ENCODE peak calls at places on chromosomes 6 and 20, in four cellular contexts. U is H1, I is HepG2, X is GM12878. M is an unnamed sample.

GRCh38 chr6:6191476-6191875 is 129.0 kb downstream of the F13A1 start:
- DNase-seq in U (peak), I (peak), X (no peak), M (peak)

GRCh38 chr6:44064089-44064947 is 62.9 kb downstream of the MRPL14 start:
- DNase-seq in U (no peak), I (peak), X (no peak), M (no peak)

GRCh38 chr20:11807070-11807741 is 110.5 kb upstream of the BTBD3 start:
- DNase-seq in U (no peak), I (no peak), X (no peak), M (no peak)

GRCh38 chr20:35008411-35009342 is 53.0 kb downstream of the MYH7B start:
- DNase-seq in U (no peak), I (no peak), X (no peak), M (no peak)

GRCh38 chr6:5752282-5752681 is 254.4 kb downstream of the NRN1 start:
- DNase-seq in U (no peak), I (no peak), X (no peak), M (peak)

GRCh38 chr20:13898012-13898612 is 92.3 kb downstream of the SEL1L2 start:
- DNase-seq in U (no peak), I (peak), X (no peak), M (no peak)

GRCh38 chr6:147170269-147170668 is 33.9 kb upstream of the STXBP5 start:
- DNase-seq in U (no peak), I (no peak), X (no peak), M (no peak)

GRCh38 chr6:52261229-52261628 is 16.9 kb upstream of the IL17F start:
- DNase-seq in U (no peak), I (no peak), X (no peak), M (no peak)

GRCh38 chr6:117270121-117270959 is 5.0 kb downstream of the VGLL2 start:
- DNase-seq in U (peak), I (no peak), X (no peak), M (no peak)

GRCh38 chr20:598133-598881 is 11.8 kb downstream of the TCF15 start:
- DNase-seq in U (no peak), I (no peak), X (no peak), M (no peak)

GRCh38 chr6:830667-831327 is 137.9 kb upstream of the EXOC2 start:
- DNase-seq in U (no peak), I (no peak), X (no peak), M (no peak)

GRCh38 chr6:33692760-33693158 is 18.7 kb downstream of the UQCC2 start:
- DNase-seq in U (no peak), I (no peak), X (no peak), M (no peak)

GRCh38 chr6:42101186-42101657 is 41.2 kb downstream of the C6orf132 start:
- DNase-seq in U (no peak), I (peak), X (no peak), M (no peak)

GRCh38 chr20:48718914-48719578 is 108.8 kb downstream of the PREX1 start:
- DNase-seq in U (no peak), I (no peak), X (no peak), M (no peak)

GRCh38 chr20:45157977-45158376 is 16.7 kb upstream of the PI3 start:
- DNase-seq in U (no peak), I (no peak), X (no peak), M (no peak)

GRCh38 chr6:116847234-116847633 is 18.4 kb upstream of the GPRC6A start:
- DNase-seq in U (no peak), I (peak), X (no peak), M (no peak)

GRCh38 chr6:166738778-166739654 is 112.0 kb upstream of the RPS6KA2 start:
- DNase-seq in U (no peak), I (no peak), X (no peak), M (no peak)

GRCh38 chr6:148374040-148374439 is 31.4 kb downstream of the SASH1 start:
- DNase-seq in U (no peak), I (no peak), X (no peak), M (no peak)

GRCh38 chr6:101879782-101880181 is 486.3 kb downstream of the GRIK2 start:
- DNase-seq in U (no peak), I (no peak), X (no peak), M (no peak)

GRCh38 chr6:43490523-43490939 is 13.2 kb downstream of the TJAP1 start:
- DNase-seq in U (no peak), I (peak), X (no peak), M (no peak)

GRCh38 chr6:25465931-25466330 is 186.1 kb upstream of the SCGN start:
- DNase-seq in U (no peak), I (no peak), X (no peak), M (no peak)

GRCh38 chr6:55818482-55818881 is 56.9 kb downstream of the BMP5 start:
- DNase-seq in U (no peak), I (no peak), X (no peak), M (no peak)

GRCh38 chr6:158849899-158850806 is 31.0 kb upstream of the EZR start:
- DNase-seq in U (no peak), I (peak), X (no peak), M (no peak)

GRCh38 chr6:139371421-139372253 is 2.8 kb downstream of the CITED2 start:
- DNase-seq in U (no peak), I (no peak), X (no peak), M (no peak)

GRCh38 chr6:44804546-44804945 is 417.0 kb downstream of the CDC5L start:
- DNase-seq in U (no peak), I (peak), X (no peak), M (no peak)

GRCh38 chr6:38434051-38434450 is 205.7 kb downstream of the BTBD9 start:
- DNase-seq in U (no peak), I (no peak), X (no peak), M (no peak)

DNA sequence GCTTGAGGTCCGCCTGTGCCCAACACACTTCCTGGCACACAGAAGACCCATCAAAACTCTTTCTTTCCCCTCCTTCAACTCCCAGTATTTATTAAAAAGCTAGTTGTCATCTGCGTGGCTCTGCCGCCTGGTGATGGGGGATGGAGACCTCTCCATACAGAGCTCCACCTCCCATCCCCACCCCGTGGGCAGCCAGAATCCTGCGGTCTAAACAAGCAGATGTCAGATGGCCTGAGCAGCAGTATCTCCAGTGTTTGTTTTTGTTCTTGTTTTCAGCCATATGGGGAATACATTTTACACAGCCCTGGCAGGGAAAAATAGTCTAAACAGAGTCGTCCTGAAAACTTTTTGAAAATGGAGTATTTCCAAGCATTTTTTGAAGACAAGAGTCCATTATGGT is 91.3 kb downstream of the TCP11 start:
- DNase-seq in U (no peak), I (no peak), X (no peak), M (no peak)
- TF ChIP-seq YY1 in U (no peak), I (no peak), X (no peak), M (no peak)

GRCh38 chr6:87498048-87498447 is 25.3 kb downstream of the SLC35A1 start:
- DNase-seq in U (no peak), I (no peak), X (no peak), M (no peak)
- TF ChIP-seq SUZ12 in U (no peak), I (no peak), X (no peak), M (no peak)

DNA sequence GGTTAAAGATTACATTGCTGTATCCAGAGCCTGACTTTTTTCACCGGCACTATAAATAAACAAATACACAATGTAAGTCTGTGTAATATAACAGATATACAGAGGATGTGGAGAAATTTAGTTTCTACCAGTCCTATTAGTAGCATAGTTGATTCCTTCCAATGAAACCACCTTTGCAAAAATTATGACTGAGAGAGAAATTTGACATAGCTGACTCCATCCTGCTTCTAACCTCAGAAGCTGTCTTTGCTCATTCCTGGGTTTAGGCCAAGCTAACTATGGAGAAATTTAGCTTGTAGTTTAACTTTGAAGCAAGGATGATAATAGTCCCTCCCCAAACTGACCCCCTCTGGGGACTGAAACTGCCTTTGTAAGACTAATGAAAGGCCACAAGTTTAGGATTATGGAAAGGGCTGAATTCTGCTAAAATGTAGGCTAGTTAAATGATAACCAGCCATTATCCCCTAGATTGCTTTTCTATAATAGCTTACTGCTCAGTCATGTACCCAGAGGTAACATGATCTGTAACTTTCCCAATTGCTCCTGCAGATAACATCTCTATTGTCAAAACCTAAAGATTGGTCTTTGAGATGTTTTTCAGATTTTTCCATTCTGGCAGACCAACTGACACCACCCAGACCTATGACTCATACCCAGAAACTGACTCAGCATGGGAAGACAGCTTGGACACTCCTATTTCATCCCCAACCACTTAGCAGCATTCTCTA is 172.8 kb upstream of the ARG1 start:
- DNase-seq in U (no peak), I (peak), X (no peak), M (no peak)
- TF ChIP-seq YY1 in U (no peak), I (no peak), X (no peak), M (no peak)

GRCh38 chr6:53669592-53669991 is 4.0 kb upstream of the KLHL31 start:
- DNase-seq in U (no peak), I (no peak), X (no peak), M (no peak)

GRCh38 chr6:53672232-53672631 is 6.7 kb upstream of the KLHL31 start:
- DNase-seq in U (no peak), I (no peak), X (no peak), M (no peak)

GRCh38 chr6:53671111-53671510 is 5.6 kb upstream of the KLHL31 start:
- DNase-seq in U (no peak), I (no peak), X (no peak), M (no peak)

GRCh38 chr6:53673138-53673801 is 7.7 kb upstream of the KLHL31 start:
- DNase-seq in U (no peak), I (peak), X (no peak), M (no peak)
- TF ChIP-seq SUZ12 in U (no peak), I (no peak), X (no peak), M (no peak)

GRCh38 chr20:43529457-43530153 is 22.1 kb downstream of the L3MBTL1 start:
- DNase-seq in U (no peak), I (no peak), X (no peak), M (no peak)

GRCh38 chr20:43532416-43533055 is 25.0 kb downstream of the L3MBTL1 start:
- DNase-seq in U (no peak), I (no peak), X (no peak), M (no peak)

GRCh38 chr20:43530321-43531090 is 23.0 kb downstream of the L3MBTL1 start:
- DNase-seq in U (no peak), I (peak), X (no peak), M (no peak)

GRCh38 chr20:43533060-43533459 is 25.6 kb downstream of the L3MBTL1 start:
- DNase-seq in U (no peak), I (no peak), X (no peak), M (no peak)

GRCh38 chr20:43531091-43531443 is 23.6 kb downstream of the L3MBTL1 start:
- DNase-seq in U (no peak), I (no peak), X (no peak), M (no peak)
- TF ChIP-seq YY1 in U (no peak), I (no peak), X (no peak), M (no peak)

GRCh38 chr6:105745464-105746129 is 340.5 kb upstream of the PRDM1 start:
- DNase-seq in U (no peak), I (no peak), X (no peak), M (no peak)

GRCh38 chr6:105747823-105748405 is 338.2 kb upstream of the PRDM1 start:
- DNase-seq in U (no peak), I (no peak), X (no peak), M (no peak)

GRCh38 chr6:105744815-105745214 is 341.3 kb upstream of the PRDM1 start:
- DNase-seq in U (no peak), I (no peak), X (no peak), M (no peak)

GRCh38 chr6:105746539-105746938 is 339.6 kb upstream of the PRDM1 start:
- DNase-seq in U (no peak), I (no peak), X (no peak), M (no peak)

DNA sequence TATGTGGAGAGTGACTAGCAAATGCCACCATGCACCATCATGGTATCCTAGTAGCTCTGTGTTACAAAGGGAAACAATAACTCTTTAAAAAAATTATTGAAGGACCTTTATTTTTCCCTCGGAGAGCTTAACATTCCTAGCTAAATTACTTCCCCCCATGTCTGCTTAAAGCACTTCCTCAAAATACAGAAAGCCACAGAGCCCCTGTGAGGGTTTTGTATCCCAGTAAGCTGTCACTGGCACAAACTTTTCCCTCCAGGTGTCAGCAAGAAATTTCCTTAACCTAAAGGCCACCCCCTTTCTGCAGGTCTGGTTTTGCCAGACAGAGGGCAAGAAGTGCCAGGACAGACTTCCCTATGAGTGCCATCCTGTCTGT is 340.0 kb upstream of the PRDM1 start:
- DNase-seq in U (no peak), I (no peak), X (no peak), M (no peak)
- TF ChIP-seq SUZ12 in U (no peak), I (no peak), X (no peak), M (no peak)